ENCODE peak calls at places on chromosomes 6 and 20, in six cellular contexts. One of them, this sample, is unnamed.

GRCh38 chr6:19180348-19181073 is 656.7 kb upstream of the ID4 start:
- DNase-seq in H9: no peak
- DNase-seq in mesenchymal stem cell: no peak
- DNase-seq in trophoblast cell: peak; percentile 35
- DNase-seq in H1: no peak
- DNase-seq in neuronal stem cell: no peak
- DNase-seq in this sample: no peak

GRCh38 chr6:161476711-161477110 is 202.8 kb upstream of the AGPAT4 start:
- DNase-seq in H9: no peak
- DNase-seq in mesenchymal stem cell: no peak
- DNase-seq in trophoblast cell: no peak
- DNase-seq in H1: no peak
- DNase-seq in neuronal stem cell: no peak
- DNase-seq in this sample: no peak

GRCh38 chr20:11143481-11143880 is 469.7 kb upstream of the JAG1 start:
- DNase-seq in H9: no peak
- DNase-seq in mesenchymal stem cell: no peak
- DNase-seq in trophoblast cell: no peak
- DNase-seq in H1: no peak
- DNase-seq in neuronal stem cell: no peak
- DNase-seq in this sample: peak; percentile 12

GRCh38 chr6:132964101-132964867 is 149.9 kb downstream of the RPS12 start:
- DNase-seq in H9: no peak
- DNase-seq in mesenchymal stem cell: peak; percentile 58
- DNase-seq in trophoblast cell: no peak
- DNase-seq in H1: no peak
- DNase-seq in neuronal stem cell: no peak
- DNase-seq in this sample: peak; percentile 87

GRCh38 chr20:36886859-36887778 is 11.2 kb downstream of the TLDC2 start:
- DNase-seq in H9: peak; percentile 94
- DNase-seq in mesenchymal stem cell: peak; percentile 72
- DNase-seq in trophoblast cell: peak; percentile 92
- DNase-seq in H1: peak; percentile 99
- DNase-seq in neuronal stem cell: peak; percentile 86
- DNase-seq in this sample: peak; percentile 74

GRCh38 chr20:37226889-37227288 is 34.7 kb downstream of the GHRH start:
- DNase-seq in H9: no peak
- DNase-seq in mesenchymal stem cell: no peak
- DNase-seq in trophoblast cell: no peak
- DNase-seq in H1: no peak
- DNase-seq in neuronal stem cell: no peak
- DNase-seq in this sample: peak; percentile 21

GRCh38 chr20:22411568-22412450 is 172.6 kb downstream of the FOXA2 start:
- DNase-seq in H9: no peak
- DNase-seq in mesenchymal stem cell: no peak
- DNase-seq in trophoblast cell: no peak
- DNase-seq in H1: no peak
- DNase-seq in neuronal stem cell: no peak
- DNase-seq in this sample: no peak

GRCh38 chr6:52174118-52174517 is 12.1 kb upstream of the IL17A start:
- DNase-seq in H9: no peak
- DNase-seq in mesenchymal stem cell: no peak
- DNase-seq in trophoblast cell: no peak
- DNase-seq in H1: no peak
- DNase-seq in neuronal stem cell: no peak
- DNase-seq in this sample: no peak

GRCh38 chr6:10837009-10837691 is 1.2 kb downstream of the MAK start:
- DNase-seq in H9: peak; percentile 33
- DNase-seq in mesenchymal stem cell: peak; percentile 40
- DNase-seq in trophoblast cell: peak; percentile 42
- DNase-seq in H1: no peak
- DNase-seq in neuronal stem cell: peak; percentile 62
- DNase-seq in this sample: no peak

GRCh38 chr20:45253260-45253659 is 1.1 kb downstream of the SLPI start:
- DNase-seq in H9: no peak
- DNase-seq in mesenchymal stem cell: no peak
- DNase-seq in trophoblast cell: no peak
- DNase-seq in H1: no peak
- DNase-seq in neuronal stem cell: no peak
- DNase-seq in this sample: no peak

GRCh38 chr6:89956182-89956581 is 61.9 kb downstream of the GJA10 start:
- DNase-seq in H9: no peak
- DNase-seq in mesenchymal stem cell: no peak
- DNase-seq in trophoblast cell: no peak
- DNase-seq in H1: no peak
- DNase-seq in neuronal stem cell: no peak
- DNase-seq in this sample: no peak

GRCh38 chr6:25359891-25360290 is 80.7 kb downstream of the CARMIL1 start:
- DNase-seq in H9: no peak
- DNase-seq in mesenchymal stem cell: no peak
- DNase-seq in trophoblast cell: no peak
- DNase-seq in H1: no peak
- DNase-seq in neuronal stem cell: no peak
- DNase-seq in this sample: no peak

GRCh38 chr20:7714549-7714948 is 225.7 kb downstream of the HAO1 start:
- DNase-seq in H9: no peak
- DNase-seq in mesenchymal stem cell: no peak
- DNase-seq in trophoblast cell: no peak
- DNase-seq in H1: no peak
- DNase-seq in neuronal stem cell: no peak
- DNase-seq in this sample: no peak

GRCh38 chr6:33770833-33771341 is 18.0 kb downstream of the LEMD2 start:
- DNase-seq in H9: no peak
- DNase-seq in mesenchymal stem cell: no peak
- DNase-seq in trophoblast cell: no peak
- DNase-seq in H1: no peak
- DNase-seq in neuronal stem cell: no peak
- DNase-seq in this sample: no peak
- H4K8ac ChIP-seq in H9: no peak overlapping the region
- H4K8ac ChIP-seq in mesenchymal stem cell: peak overlapping the region; percentile 63
- H4K8ac ChIP-seq in trophoblast cell: peak overlapping the region; percentile 23
- H4K8ac ChIP-seq in H1: peak overlapping the region; percentile 19
- H4K8ac ChIP-seq in neuronal stem cell: no peak overlapping the region
- H4K8ac ChIP-seq in this sample: peak overlapping the region; percentile 99

GRCh38 chr6:32149577-32149845 is 2.2 kb downstream of the PRRT1 start:
- DNase-seq in H9: no peak
- DNase-seq in mesenchymal stem cell: no peak
- DNase-seq in trophoblast cell: no peak
- DNase-seq in H1: no peak
- DNase-seq in neuronal stem cell: no peak
- DNase-seq in this sample: no peak

GRCh38 chr6:32151885-32152311 is at the start of gene PRRT1:
- DNase-seq in H9: no peak
- DNase-seq in mesenchymal stem cell: peak; percentile 30
- DNase-seq in trophoblast cell: no peak
- DNase-seq in H1: peak; percentile 51
- DNase-seq in neuronal stem cell: no peak
- DNase-seq in this sample: no peak

GRCh38 chr6:32151131-32151884 is 431 bp downstream of the PRRT1 start:
- DNase-seq in H9: no peak
- DNase-seq in mesenchymal stem cell: no peak
- DNase-seq in trophoblast cell: no peak
- DNase-seq in H1: no peak
- DNase-seq in neuronal stem cell: no peak
- DNase-seq in this sample: no peak

GRCh38 chr6:32148722-32149576 is 2.8 kb downstream of the PRRT1 start:
- DNase-seq in H9: peak; percentile 91
- DNase-seq in mesenchymal stem cell: peak; percentile 44
- DNase-seq in trophoblast cell: peak; percentile 28
- DNase-seq in H1: peak; percentile 90
- DNase-seq in neuronal stem cell: no peak
- DNase-seq in this sample: no peak

DNA sequence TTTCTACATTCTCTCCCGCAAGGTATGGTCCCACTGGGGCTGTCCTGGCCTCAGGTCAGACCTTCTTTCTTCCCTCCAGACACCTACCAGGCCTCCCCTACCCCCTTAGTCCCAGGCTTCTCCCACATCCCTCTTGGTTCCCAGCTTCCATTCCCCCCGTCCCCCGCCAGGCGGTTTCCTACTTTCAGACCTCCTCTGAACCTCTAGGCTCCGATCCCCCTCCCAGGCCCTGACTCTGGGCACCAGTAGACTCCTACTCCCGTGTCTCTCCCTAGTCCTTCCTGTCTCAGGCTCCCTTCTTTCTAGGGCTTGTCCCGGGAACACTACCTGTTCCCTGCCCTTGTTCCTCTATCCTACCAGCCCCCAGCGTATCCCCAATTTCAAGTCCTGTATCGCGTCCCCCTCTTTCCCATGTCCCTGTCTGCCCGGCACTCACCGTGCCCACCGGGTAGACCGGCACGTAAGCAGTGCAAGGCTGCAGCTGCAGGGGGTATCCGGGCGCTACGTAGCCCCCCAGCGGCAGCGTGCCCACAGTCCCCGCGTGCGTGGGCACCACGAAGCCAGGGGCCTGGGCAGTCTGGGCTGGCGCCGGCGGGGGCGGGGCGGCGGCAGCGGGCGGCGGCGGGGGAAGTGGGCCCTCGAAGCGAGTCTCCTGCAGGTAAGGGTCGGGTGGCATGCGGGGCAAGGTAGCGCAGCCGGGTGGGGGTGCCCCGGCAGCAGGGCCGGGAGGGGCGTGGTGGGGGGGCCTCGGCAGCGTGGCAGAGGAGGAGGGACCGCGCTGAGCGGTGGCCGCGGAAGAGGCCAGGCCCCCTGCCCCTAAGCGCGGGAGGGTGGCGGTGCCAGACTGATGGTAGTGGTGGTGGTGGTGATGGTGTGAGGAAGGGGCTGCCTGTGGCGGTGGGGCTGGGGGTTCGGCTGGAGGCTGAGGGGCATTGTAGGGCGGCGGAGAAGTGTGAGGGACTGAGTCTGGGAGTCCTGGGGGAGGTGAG is 1.5 kb downstream of the PRRT1 start:
- DNase-seq in H9: peak; percentile 75
- DNase-seq in mesenchymal stem cell: no peak
- DNase-seq in trophoblast cell: no peak
- DNase-seq in H1: peak; percentile 78
- DNase-seq in neuronal stem cell: no peak
- DNase-seq in this sample: no peak
- H2AFZ ChIP-seq in H9: peak overlapping the region; percentile 46
- H2AFZ ChIP-seq in mesenchymal stem cell: no peak overlapping the region
- H2AFZ ChIP-seq in trophoblast cell: no peak overlapping the region
- H2AFZ ChIP-seq in H1: no peak overlapping the region
- H2AFZ ChIP-seq in neuronal stem cell: no peak overlapping the region
- H2AFZ ChIP-seq in this sample: no peak overlapping the region

DNA sequence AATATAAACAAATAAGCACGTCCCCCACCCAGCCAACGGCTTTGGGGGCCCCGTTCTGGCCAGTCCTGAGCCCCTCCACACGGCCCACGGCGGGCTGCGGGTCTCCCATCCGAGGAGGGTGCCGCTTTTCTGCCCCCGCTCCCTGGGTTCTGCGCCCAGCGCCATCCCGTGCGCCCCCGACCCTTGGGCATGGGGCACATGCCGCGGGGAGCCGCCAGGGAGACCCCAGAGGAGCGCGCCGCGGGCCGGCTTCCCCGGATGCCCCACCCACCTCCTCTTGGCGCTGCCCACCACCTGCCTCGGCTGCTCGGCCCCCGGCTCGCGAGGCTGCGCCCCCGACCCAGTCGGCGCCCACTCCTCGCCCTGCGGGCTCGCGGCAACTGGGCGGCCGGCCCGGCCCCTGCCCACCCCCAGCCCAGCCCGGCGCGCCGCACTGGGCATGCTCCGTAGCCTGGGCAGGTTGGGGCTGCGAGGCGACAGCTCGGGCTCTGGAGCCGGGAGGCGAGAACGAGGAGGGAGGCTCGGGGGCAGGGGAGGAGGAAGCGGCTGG is 580 bp upstream of the PLCB4 start:
- DNase-seq in H9: peak; percentile 69
- DNase-seq in mesenchymal stem cell: peak; percentile 50
- DNase-seq in trophoblast cell: no peak
- DNase-seq in H1: peak; percentile 84
- DNase-seq in neuronal stem cell: peak; percentile 63
- DNase-seq in this sample: peak; percentile 41
- H4K8ac ChIP-seq in H9: no peak overlapping the region
- H4K8ac ChIP-seq in mesenchymal stem cell: peak overlapping the region; percentile 70
- H4K8ac ChIP-seq in trophoblast cell: peak overlapping the region; percentile 94
- H4K8ac ChIP-seq in H1: peak overlapping the region; percentile 82
- H4K8ac ChIP-seq in neuronal stem cell: no peak overlapping the region
- H4K8ac ChIP-seq in this sample: peak overlapping the region; percentile 75

DNA sequence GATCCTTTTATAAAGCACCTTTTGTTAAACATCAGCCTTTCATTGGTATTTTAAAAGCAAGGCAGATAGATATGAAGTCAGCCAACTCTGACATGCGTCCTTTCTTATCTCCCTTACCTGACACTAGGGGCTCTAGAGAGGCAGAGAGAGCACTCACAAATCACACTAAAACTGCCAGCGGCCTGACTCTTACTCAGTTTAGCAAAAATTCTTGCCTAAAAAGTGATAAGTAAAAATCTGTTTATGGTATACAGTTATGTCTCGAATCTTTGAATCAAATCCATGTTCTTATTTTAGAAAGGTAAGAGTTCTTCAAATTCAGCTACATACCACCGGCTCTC is 10.4 kb upstream of the TDRD6 start:
- DNase-seq in H9: no peak
- DNase-seq in mesenchymal stem cell: no peak
- DNase-seq in trophoblast cell: peak; percentile 50
- DNase-seq in H1: no peak
- DNase-seq in neuronal stem cell: no peak
- DNase-seq in this sample: no peak
- H2AFZ ChIP-seq in H9: no peak overlapping the region
- H2AFZ ChIP-seq in mesenchymal stem cell: no peak overlapping the region
- H2AFZ ChIP-seq in trophoblast cell: no peak overlapping the region
- H2AFZ ChIP-seq in H1: no peak overlapping the region
- H2AFZ ChIP-seq in neuronal stem cell: no peak overlapping the region
- H2AFZ ChIP-seq in this sample: no peak overlapping the region

DNA sequence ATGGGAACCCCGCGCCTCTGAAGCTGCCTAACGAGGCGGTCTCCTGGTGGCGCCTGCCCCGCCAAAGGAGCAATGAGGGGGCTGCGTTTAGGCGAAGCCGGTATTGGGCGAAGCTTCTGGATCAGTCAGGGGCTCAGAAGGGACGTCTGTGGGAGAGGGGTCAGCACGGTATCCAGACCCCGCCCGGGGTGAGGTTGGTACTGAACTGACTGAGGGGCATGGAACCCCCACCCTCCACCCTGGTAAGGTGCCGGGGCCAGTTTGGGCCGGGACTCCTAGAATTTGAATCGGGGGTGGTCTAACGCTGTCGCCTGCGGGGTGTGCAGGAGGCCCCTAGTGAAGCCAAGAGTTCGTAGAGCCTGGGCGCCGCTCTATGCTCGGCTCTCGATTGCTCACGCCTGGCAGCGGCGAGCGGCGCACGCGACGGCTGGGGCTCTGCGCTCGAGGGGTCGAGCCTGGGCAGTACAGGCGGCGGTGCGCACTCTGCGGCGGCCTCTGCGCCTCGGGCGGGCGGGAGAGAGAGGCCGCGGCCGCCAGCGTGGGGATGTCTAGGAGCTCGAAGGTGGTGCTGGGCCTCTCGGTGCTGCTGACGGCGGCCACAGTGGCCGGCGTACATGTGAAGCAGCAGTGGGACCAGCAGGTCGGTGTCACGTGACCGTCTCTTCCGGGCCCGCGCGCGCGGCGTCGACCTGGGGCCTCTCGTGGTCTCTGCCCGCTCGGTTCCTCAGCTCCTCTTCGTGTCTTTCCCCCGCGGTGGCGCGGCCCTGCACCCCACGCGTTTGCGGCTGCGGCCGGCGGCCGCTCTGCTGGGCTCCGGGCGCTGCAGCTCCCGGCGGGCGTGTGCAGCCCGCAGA is at the start of the genes KAT14 and PET117:
- DNase-seq in H9: peak; percentile 93
- DNase-seq in mesenchymal stem cell: peak; percentile 95
- DNase-seq in trophoblast cell: peak; percentile 98
- DNase-seq in H1: peak; percentile 97
- DNase-seq in neuronal stem cell: peak; percentile 95
- DNase-seq in this sample: peak; percentile 89
- H4K8ac ChIP-seq in H9: no peak within 1 kb of the TSS
- H4K8ac ChIP-seq in mesenchymal stem cell: peak within 1 kb of the TSS; percentile 86
- H4K8ac ChIP-seq in trophoblast cell: peak within 1 kb of the TSS; percentile 99
- H4K8ac ChIP-seq in H1: peak within 1 kb of the TSS; percentile 97
- H4K8ac ChIP-seq in neuronal stem cell: no peak within 1 kb of the TSS
- H4K8ac ChIP-seq in this sample: peak within 1 kb of the TSS; percentile 98

This sample was measured in IMR-90.